ENCODE peak calls at places on chromosomes 16 and 17, in four cellular contexts. H, E, R and O are unnamed samples.

GRCh38 chr16:11138769-11139623 is 117.0 kb downstream of the SOCS1 start:
- DNase-seq in H (no peak), E (peak), R (no peak), O (no peak)

GRCh38 chr17:34167359-34167758 is 87.7 kb upstream of the CCL2 start:
- DNase-seq in H (no peak), E (no peak), R (no peak), O (no peak)

GRCh38 chr17:45809484-45809883 is 25.4 kb downstream of the CRHR1 start:
- DNase-seq in H (no peak), E (no peak), R (no peak), O (no peak)

GRCh38 chr16:79171504-79172240 is 428.9 kb downstream of the MAF start:
- DNase-seq in H (no peak), E (no peak), R (no peak), O (no peak)

GRCh38 chr17:16878547-16879100 is 93.3 kb downstream of the TNFRSF13B start:
- DNase-seq in H (no peak), E (peak), R (no peak), O (no peak)

GRCh38 chr17:76869878-76870714 is 1.9 kb downstream of the MGAT5B start:
- DNase-seq in H (no peak), E (no peak), R (peak), O (no peak)

GRCh38 chr16:13154799-13155198 is 253.4 kb downstream of the SHISA9 start:
- DNase-seq in H (no peak), E (no peak), R (no peak), O (no peak)

GRCh38 chr17:67474081-67474661 is 97.1 kb downstream of the PITPNC1 start:
- DNase-seq in H (no peak), E (no peak), R (no peak), O (no peak)

GRCh38 chr17:59827721-59828477 is 64.8 kb downstream of the TUBD1 start:
- DNase-seq in H (no peak), E (no peak), R (no peak), O (no peak)

GRCh38 chr17:48037036-48037881 is at the start of gene COPZ2:
- DNase-seq in H (peak), E (no peak), R (peak), O (peak)

GRCh38 chr16:28609631-28610594 is at the start of gene SULT1A1:
- DNase-seq in H (no peak), E (peak), R (peak), O (no peak)

GRCh38 chr16:10531582-10531981 is 48.8 kb downstream of the EMP2 start:
- DNase-seq in H (no peak), E (no peak), R (no peak), O (no peak)

GRCh38 chr16:85125570-85126382 is 13.5 kb upstream of the CIBAR2 start:
- DNase-seq in H (no peak), E (no peak), R (no peak), O (no peak)

GRCh38 chr17:61450641-61451537 is 1.3 kb upstream of the TBX4 start:
- DNase-seq in H (no peak), E (no peak), R (no peak), O (no peak)

GRCh38 chr16:5176505-5176904 is 78.9 kb upstream of the EEF2KMT start:
- DNase-seq in H (no peak), E (no peak), R (no peak), O (no peak)

GRCh38 chr17:73991260-73991659 is 212.2 kb upstream of the RPL38 start:
- DNase-seq in H (no peak), E (no peak), R (no peak), O (no peak)

GRCh38 chr16:51524070-51524469 is 373.0 kb upstream of the SALL1 start:
- DNase-seq in H (no peak), E (no peak), R (no peak), O (no peak)

GRCh38 chr17:42010898-42011516 is 6.2 kb downstream of the DNAJC7 start:
- DNase-seq in H (no peak), E (peak), R (no peak), O (no peak)

GRCh38 chr16:17070882-17071592 is 399.7 kb downstream of the XYLT1 start:
- DNase-seq in H (peak), E (peak), R (peak), O (peak)

GRCh38 chr16:14436410-14436955 is 193.6 kb downstream of the PARN start:
- DNase-seq in H (peak), E (no peak), R (no peak), O (no peak)

GRCh38 chr17:46764709-46765401 is 53.6 kb downstream of the WNT3 start:
- DNase-seq in H (no peak), E (no peak), R (no peak), O (no peak)

GRCh38 chr17:72997559-72997958 is 94.9 kb downstream of the SLC39A11 start:
- DNase-seq in H (no peak), E (peak), R (no peak), O (no peak)

GRCh38 chr16:72677662-72678447 is 370.1 kb downstream of the ZFHX3 start:
- DNase-seq in H (no peak), E (no peak), R (peak), O (no peak)

GRCh38 chr17:48024149-48025039 is 13.2 kb downstream of the COPZ2 start:
- DNase-seq in H (no peak), E (peak), R (peak), O (peak)

GRCh38 chr16:8543258-8543657 is 47.1 kb downstream of the TMEM114 start:
- DNase-seq in H (no peak), E (no peak), R (no peak), O (no peak)

GRCh38 chr17:47878203-47879027 is 17.6 kb upstream of the SP2 start:
- DNase-seq in H (no peak), E (no peak), R (no peak), O (no peak)

GRCh38 chr17:28282596-28282995 is 36.4 kb upstream of the TMEM97 start:
- DNase-seq in H (no peak), E (peak), R (no peak), O (no peak)

GRCh38 chr16:14310519-14310991 is 239.4 kb downstream of the MRTFB start:
- DNase-seq in H (no peak), E (no peak), R (no peak), O (no peak)

GRCh38 chr16:80569440-80570105 is 28.8 kb downstream of the DYNLRB2 start:
- DNase-seq in H (no peak), E (no peak), R (peak), O (peak)

GRCh38 chr16:66924527-66925321 is 611 bp downstream of the RRAD start:
- DNase-seq in H (no peak), E (peak), R (peak), O (peak)

GRCh38 chr16:11306381-11306780 is 25.3 kb upstream of the PRM1 start:
- DNase-seq in H (no peak), E (peak), R (no peak), O (no peak)

GRCh38 chr17:63652106-63652505 is 29.9 kb downstream of the MAP3K3 start:
- DNase-seq in H (no peak), E (no peak), R (no peak), O (no peak)

GRCh38 chr17:67063146-67063545 is 18.8 kb downstream of the CACNG1 start:
- DNase-seq in H (no peak), E (no peak), R (no peak), O (peak)

GRCh38 chr17:47714773-47715396 is 18.2 kb upstream of the TBX21 start:
- DNase-seq in H (no peak), E (no peak), R (no peak), O (no peak)

GRCh38 chr16:48559462-48560211 is 50.3 kb downstream of the N4BP1 start:
- DNase-seq in H (no peak), E (no peak), R (no peak), O (no peak)

GRCh38 chr16:48556913-48557351 is 53.0 kb downstream of the N4BP1 start:
- DNase-seq in H (no peak), E (no peak), R (no peak), O (no peak)

GRCh38 chr16:48556210-48556912 is 53.6 kb downstream of the N4BP1 start:
- DNase-seq in H (no peak), E (no peak), R (no peak), O (no peak)

GRCh38 chr16:48558269-48558915 is 51.6 kb downstream of the N4BP1 start:
- DNase-seq in H (no peak), E (no peak), R (no peak), O (no peak)

DNA sequence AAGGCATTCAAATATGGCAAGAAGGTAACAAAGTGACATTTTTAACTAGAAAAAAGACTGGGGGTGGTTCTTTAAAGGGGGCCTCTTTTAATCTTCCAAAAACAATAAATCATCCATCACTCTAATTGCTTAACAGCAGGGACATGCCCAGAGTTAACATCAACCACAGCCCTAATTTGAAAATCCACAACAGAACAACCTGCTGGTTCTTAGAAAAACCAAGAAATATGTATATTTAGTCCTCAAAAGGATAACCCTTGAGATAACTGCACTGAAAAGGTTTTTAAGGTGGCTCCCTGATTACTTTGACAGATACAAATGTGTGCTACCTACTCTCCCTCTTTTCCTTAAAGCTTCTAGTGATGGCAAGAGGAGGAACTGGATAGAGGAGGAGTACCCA is 54.4 kb downstream of the N4BP1 start:
- DNase-seq in H (no peak), E (no peak), R (no peak), O (no peak)
- H3K27ac ChIP-seq in H (no peak), E (no peak), R (no peak), O (no peak)

GRCh38 chr17:49508061-49508865 is 13.2 kb downstream of the NGFR start:
- DNase-seq in H (no peak), E (peak), R (peak), O (no peak)
- H3K4me3 ChIP-seq in H (no peak), E (no peak), R (no peak), O (no peak)

GRCh38 chr16:68328151-68328859 is 17.5 kb downstream of the PRMT7 start:
- DNase-seq in H (peak), E (peak), R (peak), O (peak)
- H3K27ac ChIP-seq in H (no peak), E (peak), R (peak), O (no peak)

DNA sequence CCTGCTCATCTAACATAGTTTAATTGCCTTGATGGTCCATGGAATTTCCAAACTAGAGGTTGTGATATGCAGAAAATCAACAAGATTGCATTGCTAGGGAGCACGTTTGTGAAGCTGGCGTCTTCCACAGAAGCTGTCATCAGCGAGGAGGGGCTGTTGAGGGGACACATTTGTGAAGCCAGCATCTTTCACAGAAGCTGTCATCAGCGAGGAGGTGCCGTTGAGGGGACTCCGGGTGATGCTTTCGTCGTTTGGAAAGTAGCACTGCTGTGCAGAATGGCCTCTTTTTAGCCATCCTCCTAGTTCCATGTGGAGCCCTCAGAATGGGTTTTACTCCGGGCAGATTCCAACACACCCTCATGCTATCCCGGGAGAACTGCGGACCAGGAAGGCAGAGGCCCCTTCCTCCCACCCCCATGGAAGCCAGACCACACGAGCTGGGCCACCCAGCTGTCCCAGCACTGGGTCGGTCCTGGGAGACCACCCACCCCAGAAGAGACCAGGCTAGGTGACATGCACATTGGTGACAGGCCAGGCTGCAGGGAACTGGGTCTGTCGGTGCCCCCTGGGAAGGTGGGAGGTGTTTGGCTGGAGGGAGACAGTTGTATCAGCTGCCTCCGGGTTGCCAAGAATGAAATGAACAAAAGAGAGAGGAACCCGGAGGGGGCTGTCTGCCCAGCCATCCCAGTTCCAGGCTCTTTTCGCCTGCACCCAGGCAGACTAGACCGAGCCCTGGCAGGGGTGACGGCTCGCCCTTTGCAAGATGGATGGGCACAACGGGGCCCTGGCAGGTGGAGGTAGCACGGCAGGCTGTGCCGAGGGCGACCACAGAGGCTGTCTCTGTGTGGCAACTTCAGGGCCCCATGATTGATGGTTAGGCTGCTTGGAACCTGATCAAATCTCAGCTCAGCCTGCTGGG is 119.4 kb upstream of the CHMP6 start:
- DNase-seq in H (no peak), E (no peak), R (no peak), O (no peak)
- H3K4me3 ChIP-seq in H (peak), E (no peak), R (no peak), O (peak)

GRCh38 chr17:75683467-75684041 is 16.4 kb downstream of the SAP30BP start:
- DNase-seq in H (no peak), E (no peak), R (peak), O (no peak)

GRCh38 chr17:75684924-75685323 is 17.8 kb downstream of the SAP30BP start:
- DNase-seq in H (no peak), E (peak), R (peak), O (no peak)

GRCh38 chr17:75688209-75688771 is 21.2 kb downstream of the SAP30BP start:
- DNase-seq in H (no peak), E (peak), R (no peak), O (no peak)

GRCh38 chr17:75684249-75684648 is 17.1 kb downstream of the SAP30BP start:
- DNase-seq in H (no peak), E (no peak), R (peak), O (no peak)

GRCh38 chr17:75685508-75685907 is 18.4 kb downstream of the SAP30BP start:
- DNase-seq in H (no peak), E (no peak), R (no peak), O (no peak)
- H3K27ac ChIP-seq in H (no peak), E (peak), R (peak), O (no peak)